ENCODE peak calls at places on chromosomes 4 and X, in four cellular contexts. I is K562, H is IMR-90, Z is H1. W is an unnamed sample.

GRCh38 chr4:178738026-178738425 is 1295.8 kb upstream of the AGA start:
- DNase-seq in I (no peak), H (no peak), Z (no peak), W (no peak)

GRCh38 chr4:146522098-146522861 is 540 bp upstream of the SLC10A7 start:
- DNase-seq in I (peak; percentile 82), H (peak; percentile 80), Z (peak; percentile 33), W (peak; percentile 46)

GRCh38 chr4:144715230-144715629 is 69.3 kb downstream of the HHIP start:
- DNase-seq in I (no peak), H (no peak), Z (no peak), W (peak; percentile 0)

GRCh38 chr4:2248044-2248780 is 6.3 kb upstream of the HAUS3 start:
- DNase-seq in I (no peak), H (no peak), Z (no peak), W (no peak)

GRCh38 chr4:3445829-3446545 is 4.2 kb downstream of the HGFAC start:
- DNase-seq in I (peak; percentile 44), H (no peak), Z (no peak), W (no peak)

GRCh38 chr4:138310991-138311390 is 68.8 kb upstream of the SLC7A11 start:
- DNase-seq in I (no peak), H (peak; percentile 62), Z (no peak), W (no peak)

GRCh38 chr4:141215972-141216761 is 4.5 kb upstream of the ZNF330 start:
- DNase-seq in I (no peak), H (no peak), Z (no peak), W (no peak)

GRCh38 chr4:1465173-1466033 is 59.2 kb upstream of the NKX1-1 start:
- DNase-seq in I (no peak), H (no peak), Z (no peak), W (no peak)

GRCh38 chrX:11787564-11787963 is 29.5 kb downstream of the MSL3 start:
- DNase-seq in I (peak; percentile 34), H (peak; percentile 33), Z (peak; percentile 75), W (no peak)

GRCh38 chrX:109843963-109844751 is 111.1 kb upstream of the ACSL4 start:
- DNase-seq in I (no peak), H (peak; percentile 33), Z (no peak), W (no peak)

GRCh38 chr4:61950625-61951024 is 750.5 kb downstream of the ADGRL3 start:
- DNase-seq in I (no peak), H (no peak), Z (no peak), W (no peak)

GRCh38 chr4:165872443-165873297 is at the start of gene TLL1:
- DNase-seq in I (no peak), H (no peak), Z (no peak), W (no peak)

GRCh38 chrX:109472939-109473713 is 8.8 kb downstream of the GUCY2F start:
- DNase-seq in I (no peak), H (peak; percentile 31), Z (no peak), W (no peak)

GRCh38 chrX:118627084-118627758 is 100.2 kb upstream of the IL13RA1 start:
- DNase-seq in I (no peak), H (no peak), Z (no peak), W (no peak)

GRCh38 chr4:76753814-76754213 is 144.1 kb downstream of the SOWAHB start:
- DNase-seq in I (no peak), H (peak; percentile 98), Z (no peak), W (no peak)

GRCh38 chr4:95838192-95838591 is 1.7 kb upstream of the PDHA2 start:
- DNase-seq in I (no peak), H (no peak), Z (no peak), W (no peak)

DNA sequence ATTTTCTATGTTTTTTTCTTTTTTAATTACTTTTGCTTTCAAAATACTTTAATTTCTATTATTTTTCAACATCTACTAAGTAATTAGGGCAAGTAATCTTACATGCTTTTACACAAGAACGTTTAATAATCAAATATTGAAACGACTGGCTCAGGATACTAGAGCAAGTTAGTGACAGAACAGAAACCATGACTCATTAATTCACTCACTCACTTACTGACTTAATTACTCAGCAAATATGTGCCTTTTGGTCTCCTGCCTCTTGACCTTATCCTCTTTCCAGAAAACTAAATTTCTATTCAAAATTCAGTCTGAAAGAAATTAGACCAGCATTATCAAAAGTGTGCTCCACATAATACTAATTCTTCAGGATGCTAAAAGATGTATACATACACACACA is 314.9 kb upstream of the TEX13C start:
- DNase-seq in I (peak; percentile 10), H (no peak), Z (no peak), W (no peak)
- TF ChIP-seq CHD1 in I (no peak), H (no peak), Z (no peak), W (no peak)

DNA sequence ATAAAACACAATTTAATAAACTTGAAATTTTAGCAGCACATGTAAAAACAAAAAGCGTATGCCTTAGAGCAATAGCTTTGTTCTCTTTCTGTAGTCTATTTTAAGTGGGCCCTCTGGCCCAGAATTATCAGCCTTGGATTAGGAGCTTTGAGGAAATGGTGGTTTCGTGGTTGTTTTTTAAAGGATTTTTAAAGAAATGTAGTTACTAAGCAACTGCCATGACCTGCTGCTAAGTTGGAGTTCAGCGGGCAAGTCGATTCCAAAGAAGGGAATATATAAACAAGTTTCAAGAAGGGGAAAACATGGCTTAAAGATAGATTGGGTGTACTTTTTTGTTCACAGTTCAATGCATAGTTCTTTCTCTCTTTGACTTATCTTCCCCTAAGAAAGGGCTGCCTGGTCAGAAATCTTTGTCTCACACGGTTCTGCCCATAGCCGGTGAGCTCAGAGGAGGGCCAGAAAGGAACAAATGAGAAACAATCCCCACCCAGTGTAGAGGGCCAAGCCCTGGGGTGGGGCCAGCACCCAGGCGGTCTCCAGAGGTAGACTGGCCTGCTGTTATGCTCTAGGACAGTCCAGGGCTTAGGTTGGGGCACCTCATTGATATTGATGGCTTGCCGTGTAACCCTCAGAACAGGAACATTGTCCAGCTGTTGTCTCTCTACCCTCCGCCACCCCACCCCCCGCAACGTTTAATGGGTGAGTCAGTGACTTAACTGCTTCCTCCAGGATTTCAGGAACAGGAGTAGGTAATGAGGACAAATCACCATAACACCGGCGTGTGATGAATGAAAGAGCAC is 32.5 kb downstream of the DLG3 start:
- DNase-seq in I (no peak), H (peak; percentile 69), Z (peak; percentile 36), W (no peak)
- TF ChIP-seq CHD1 in I (no peak), H (no peak), Z (no peak), W (no peak)

DNA sequence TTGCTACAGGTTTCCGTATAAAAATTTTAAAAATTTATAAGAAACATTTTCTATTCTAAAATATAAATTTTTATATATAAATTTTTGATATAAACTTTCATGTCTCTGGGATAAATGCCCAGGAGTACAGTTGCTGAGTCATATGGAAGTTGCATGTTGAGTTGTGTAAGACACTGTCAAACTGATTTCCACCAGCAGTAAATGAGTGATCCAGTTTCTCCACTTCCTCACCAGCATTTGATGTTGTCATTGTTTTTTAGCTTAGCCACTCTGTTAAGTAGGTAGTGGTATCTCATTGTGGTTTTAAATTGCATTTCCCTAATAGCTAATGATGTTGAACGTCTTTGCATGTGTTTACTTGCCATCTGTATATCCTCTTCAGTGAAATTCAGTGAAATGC is 66.5 kb downstream of the MAMLD1 start:
- DNase-seq in I (no peak), H (peak; percentile 86), Z (no peak), W (no peak)
- TF ChIP-seq CHD1 in I (no peak), H (no peak), Z (no peak), W (no peak)

DNA sequence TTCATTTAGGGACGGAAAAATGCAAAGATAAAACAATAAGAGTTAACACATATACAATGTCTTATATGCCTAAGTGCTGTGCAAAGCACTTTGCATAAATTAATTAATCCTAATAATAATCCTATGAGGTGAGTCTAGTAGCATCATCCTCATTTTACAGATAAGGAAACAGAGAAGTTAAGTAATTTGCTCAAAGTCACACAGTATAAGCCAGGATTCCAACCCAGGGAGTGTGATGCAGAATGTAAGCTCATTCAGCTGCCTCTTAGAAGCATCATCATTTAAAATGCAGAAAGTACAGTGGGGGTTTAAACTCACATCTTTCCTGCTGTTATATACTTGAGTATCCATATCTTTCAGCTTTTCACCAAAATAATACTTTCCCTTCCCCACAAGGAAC is 203.7 kb downstream of the LARP7 start:
- DNase-seq in I (no peak), H (no peak), Z (no peak), W (no peak)
- TF ChIP-seq CHD1 in I (no peak), H (no peak), Z (no peak), W (no peak)

GRCh38 chr4:119300072-119300387 is 21.9 kb downstream of the FABP2 start:
- DNase-seq in I (peak; percentile 31), H (peak; percentile 59), Z (no peak), W (peak; percentile 13)
- TF ChIP-seq CHD1 in I (no peak), H (peak; percentile 43), Z (no peak), W (no peak)

GRCh38 chrX:154123241-154124219 is 20.5 kb upstream of the OPN1LW start:
- DNase-seq in I (peak; percentile 71), H (no peak), Z (no peak), W (no peak)
- TF ChIP-seq CHD1 in I (no peak), H (no peak), Z (no peak), W (no peak)